ENCODE peak calls at places on chromosomes 12 and 14, in four cellular contexts. S is HepG2, Z is GM12878, R is K562. C is an unnamed sample.

GRCh38 chr14:22059201-22059600 is 385.6 kb upstream of the OR4E1 start:
- DNase-seq in S (no peak), Z (no peak), R (no peak), C (no peak)

GRCh38 chr14:51978566-51979398 is 10.6 kb upstream of the RTRAF start:
- DNase-seq in Z (peak; percentile 43), S (peak; percentile 62), R (peak; percentile 59), C (peak; percentile 87)

GRCh38 chr12:92556622-92557421 is 146.0 kb upstream of the PLEKHG7 start:
- DNase-seq in Z (no peak), S (no peak), R (no peak), C (no peak)

GRCh38 chr12:72271741-72272661 is at the start of gene TRHDE:
- DNase-seq in Z (no peak), R (no peak), S (no peak), C (peak; percentile 64)

GRCh38 chr12:124273630-124274029 is 21.3 kb upstream of the RFLNA start:
- DNase-seq in Z (peak; percentile 37), S (peak; percentile 90), R (peak; percentile 85), C (peak; percentile 66)

GRCh38 chr12:89733579-89734201 is 25.1 kb upstream of the ATP2B1 start:
- DNase-seq in Z (no peak), S (no peak), R (no peak), C (no peak)

GRCh38 chr12:3380200-3381020 is 110.6 kb upstream of the PRMT8 start:
- DNase-seq in R (no peak), S (no peak), Z (no peak), C (no peak)

GRCh38 chr12:98154850-98155249 is 360.5 kb upstream of the TMPO start:
- DNase-seq in R (no peak), S (peak; percentile 9), Z (no peak), C (peak; percentile 57)

GRCh38 chr12:64785816-64786215 is 26.6 kb upstream of the GNS start:
- DNase-seq in R (no peak), Z (no peak), S (no peak), C (no peak)

GRCh38 chr12:116459921-116460666 is 99.1 kb upstream of the MAP1LC3B2 start:
- DNase-seq in S (no peak), Z (no peak), R (no peak), C (no peak)

GRCh38 chr12:10968765-10969456 is 17.8 kb downstream of the TAS2R50 start:
- DNase-seq in S (no peak), Z (no peak), R (no peak), C (no peak)

GRCh38 chr14:56087824-56088571 is 30.2 kb upstream of the PELI2 start:
- DNase-seq in Z (no peak), S (no peak), R (no peak), C (no peak)
- TF ChIP-seq MAX in Z (no peak), S (no peak), R (no peak), C (no peak)

DNA sequence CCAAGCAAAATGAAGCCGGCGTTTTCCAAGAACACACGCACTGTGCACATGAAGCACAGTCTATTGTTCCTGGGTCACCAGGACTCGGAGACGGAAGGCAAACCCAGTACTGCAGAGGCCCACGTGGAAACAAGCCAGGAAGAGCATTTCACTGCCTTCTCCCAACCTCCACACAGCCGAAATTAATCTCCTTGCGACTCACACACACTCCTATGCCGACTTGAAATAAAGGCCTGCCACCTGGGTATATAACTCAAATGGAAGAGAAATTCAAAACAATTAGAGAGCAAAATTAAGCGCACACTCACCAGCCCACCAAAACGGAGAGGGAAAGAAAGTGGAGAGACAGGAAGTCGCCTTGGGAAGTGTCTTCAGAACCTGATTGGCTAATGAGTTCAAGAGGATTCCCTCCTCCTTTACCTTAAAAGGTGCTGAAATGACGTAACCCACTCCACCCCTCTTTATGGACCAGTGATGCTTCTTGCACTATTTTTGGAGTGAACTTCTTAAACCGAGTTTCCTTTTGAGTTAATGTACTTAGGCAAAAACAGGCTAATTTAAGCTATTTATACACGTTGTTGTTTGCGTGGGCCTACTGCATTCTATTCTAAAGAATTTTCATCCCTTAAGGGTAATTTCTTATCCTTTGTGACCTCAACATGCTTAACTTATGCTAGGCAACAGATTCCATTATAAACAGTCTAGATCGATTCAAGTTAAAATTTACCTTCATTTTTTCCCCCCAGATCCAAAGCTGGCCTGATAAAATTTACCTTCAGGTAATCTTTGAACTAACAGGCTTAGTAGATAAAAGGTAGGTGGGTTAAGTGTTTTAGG is at the start of gene CCNB1IP1:
- DNase-seq in R (peak; percentile 74), S (peak; percentile 94), Z (peak; percentile 87), C (peak; percentile 23)
- TF ChIP-seq ETV6 in R (no peak), S (no peak), Z (no peak), C (no peak)

GRCh38 chr12:1922985-1923384 is 4.5 kb upstream of the CACNA2D4 start:
- DNase-seq in Z (no peak), S (no peak), R (no peak), C (no peak)
- TF ChIP-seq MAX in Z (no peak), S (no peak), R (no peak), C (no peak)

GRCh38 chr14:99534333-99534732 is 53.1 kb downstream of the CCNK start:
- DNase-seq in Z (no peak), R (no peak), S (no peak), C (no peak)

GRCh38 chr14:99532310-99532709 is 51.1 kb downstream of the CCNK start:
- DNase-seq in R (no peak), Z (no peak), S (no peak), C (no peak)

GRCh38 chr14:99530407-99530806 is 49.2 kb downstream of the CCNK start:
- DNase-seq in Z (no peak), R (no peak), S (no peak), C (no peak)

GRCh38 chr14:99529899-99530298 is 48.7 kb downstream of the CCNK start:
- DNase-seq in Z (no peak), R (no peak), S (no peak), C (no peak)

GRCh38 chr14:99531221-99532096 is 50.2 kb downstream of the CCNK start:
- DNase-seq in R (no peak), Z (no peak), S (no peak), C (no peak)
- TF ChIP-seq ETV6 in R (no peak), Z (no peak), S (no peak), C (no peak)

GRCh38 chr14:29926228-29926627 is 1.4 kb downstream of the PRKD1 start:
- DNase-seq in Z (no peak), S (no peak), R (no peak), C (no peak)

GRCh38 chr14:29926701-29927595 is 699 bp downstream of the PRKD1 start:
- DNase-seq in S (peak; percentile 54), Z (no peak), R (peak; percentile 13), C (peak; percentile 47)

GRCh38 chr14:29927596-29928341 is at the start of gene PRKD1:
- DNase-seq in S (peak; percentile 28), R (peak; percentile 70), Z (no peak), C (peak; percentile 70)

GRCh38 chr14:29925736-29926135 is 1.9 kb downstream of the PRKD1 start:
- DNase-seq in R (no peak), S (no peak), Z (no peak), C (no peak)

DNA sequence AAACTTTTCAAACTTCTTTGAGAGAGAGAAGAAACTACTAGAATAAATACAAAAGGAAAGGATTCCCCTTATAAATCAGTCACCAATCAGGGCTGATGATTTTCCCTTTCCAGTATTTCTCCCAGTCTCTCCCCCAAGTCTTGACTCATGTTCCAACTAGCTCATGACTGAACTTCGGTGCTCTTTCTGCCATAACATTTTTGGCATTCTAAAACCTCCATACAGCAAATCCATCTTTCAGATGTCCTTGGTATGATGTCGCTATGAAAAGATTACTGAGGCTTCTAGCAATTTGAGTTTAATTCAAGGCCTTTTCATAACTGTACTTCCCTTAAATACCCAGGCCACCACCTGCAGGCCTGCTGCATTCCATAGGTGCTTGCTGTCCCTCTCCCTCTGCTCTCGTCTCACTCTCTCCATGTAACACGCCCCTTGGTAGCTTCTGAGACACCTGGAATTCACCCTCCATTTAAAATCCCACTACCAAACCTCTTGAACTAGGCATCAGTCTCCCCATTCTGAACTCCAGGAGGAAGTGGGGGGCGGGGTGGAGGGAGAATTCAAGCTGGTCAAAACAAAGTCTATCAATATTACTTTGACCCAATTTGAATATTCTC is 2.4 kb downstream of the PRKD1 start:
- DNase-seq in R (no peak), S (no peak), Z (no peak), C (peak; percentile 25)
- TF ChIP-seq MAX in R (no peak), S (no peak), Z (no peak), C (no peak)

C was measured in WTC11.